ENCODE peak calls at places on chromosomes 2 and 18, in nine cellular contexts. Y, H, E, O, M, R, N, Z and Q are unnamed samples.

GRCh38 chr2:236993-237539 is 26.8 kb downstream of the SH3YL1 start:
- DNase-seq in H (no peak), N (no peak), M (no peak), Z (no peak), O (no peak), R (no peak), Y (no peak), E (no peak), Q (no peak)

GRCh38 chr2:71943238-71944182 is 204.2 kb downstream of the CYP26B1 start:
- DNase-seq in H (no peak), R (peak), Z (peak), O (peak), Y (peak), E (no peak), N (no peak), M (no peak), Q (no peak)

GRCh38 chr2:24351627-24351938 is 8.8 kb downstream of the ITSN2 start:
- DNase-seq in M (no peak), E (no peak), R (no peak), H (no peak), N (no peak), O (no peak), Y (no peak), Z (no peak), Q (no peak)

GRCh38 chr2:23489471-23490400 is 104.8 kb downstream of the KLHL29 start:
- DNase-seq in Z (no peak), H (peak), R (no peak), M (no peak), O (no peak), E (no peak), N (no peak), Y (no peak), Q (peak)

GRCh38 chr2:763766-764525 is 86.7 kb upstream of the TMEM18 start:
- DNase-seq in Z (peak), H (no peak), E (peak), R (no peak), Y (no peak), O (peak), M (no peak), N (peak), Q (no peak)

GRCh38 chr2:84838434-84839145 is 42.3 kb downstream of the TRABD2A start:
- DNase-seq in O (peak), Z (no peak), H (no peak), N (no peak), Y (no peak), E (no peak), M (no peak), R (no peak), Q (no peak)

GRCh38 chr2:24766609-24767008 is 26.6 kb downstream of the PTRHD1 start:
- DNase-seq in H (no peak), N (no peak), Z (no peak), M (no peak), E (no peak), Y (no peak), R (no peak), O (no peak), Q (no peak)

GRCh38 chr2:54052825-54053718 is 62.3 kb upstream of the ACYP2 start:
- DNase-seq in Z (no peak), O (no peak), Y (no peak), R (peak), N (no peak), M (no peak), H (no peak), E (no peak), Q (no peak)

GRCh38 chr18:11237066-11237465 is 87.7 kb upstream of the PIEZO2 start:
- DNase-seq in Y (no peak), Z (no peak), N (no peak), E (no peak), M (no peak), R (no peak), O (no peak), H (no peak), Q (no peak)

GRCh38 chr2:129906861-129907235 is 72.6 kb upstream of the RAB6C start:
- DNase-seq in R (no peak), Z (no peak), O (no peak), H (no peak), E (no peak), Y (no peak), N (no peak), M (no peak), Q (no peak)

GRCh38 chr18:10152475-10152874 is 238.7 kb downstream of the VAPA start:
- DNase-seq in Z (no peak), R (no peak), H (no peak), E (no peak), N (no peak), M (no peak), O (no peak), Y (no peak), Q (no peak)

GRCh38 chr2:177296047-177296446 is 31.5 kb upstream of the NFE2L2 start:
- DNase-seq in O (peak), H (no peak), Y (no peak), N (no peak), M (no peak), E (no peak), Z (peak), R (no peak), Q (no peak)

GRCh38 chr18:58341913-58342312 is 287.0 kb downstream of the ALPK2 start:
- DNase-seq in H (no peak), Z (no peak), E (no peak), O (no peak), R (no peak), N (no peak), Y (no peak), M (no peak), Q (no peak)

GRCh38 chr2:237860273-237860935 is 981 bp downstream of the RAMP1 start:
- DNase-seq in Z (no peak), R (no peak), N (peak), M (no peak), Y (peak), O (no peak), H (no peak), E (no peak), Q (no peak)

GRCh38 chr2:25347205-25347815 is 5.6 kb upstream of the DNMT3A start:
- DNase-seq in N (peak), M (peak), Y (no peak), H (no peak), Z (no peak), E (peak), R (no peak), O (no peak), Q (no peak)

GRCh38 chr2:236049981-236050380 is 118.2 kb downstream of the GBX2 start:
- DNase-seq in Z (no peak), M (no peak), H (peak), R (no peak), N (no peak), Y (no peak), O (no peak), E (no peak), Q (no peak)

GRCh38 chr18:22211660-22212059 is 42.3 kb downstream of the GATA6 start:
- DNase-seq in Y (no peak), O (no peak), Z (no peak), R (no peak), N (no peak), H (no peak), E (no peak), M (no peak), Q (no peak)

GRCh38 chr2:15779381-15780041 is 160.8 kb upstream of the MYCN start:
- DNase-seq in N (no peak), Z (no peak), H (no peak), E (no peak), O (no peak), M (no peak), Y (no peak), R (no peak), Q (no peak)

GRCh38 chr2:127100261-127101047 is 6.5 kb downstream of the BIN1 start:
- DNase-seq in H (no peak), Z (no peak), N (no peak), M (no peak), E (no peak), O (peak), Y (peak), R (no peak), Q (no peak)